ENCODE peak calls at places on chromosomes 7 and 10, in five cellular contexts. One of them, this sample, is unnamed.

GRCh38 chr10:119541459-119542356 is 811 bp downstream of the RGS10 start:
- DNase-seq in thoracic aorta: no peak
- DNase-seq in IMR-90: no peak
- DNase-seq in AG04450: no peak
- DNase-seq in GM23248: peak; percentile 72
- DNase-seq in this sample: no peak

GRCh38 chr7:2005746-2006145 is 227.0 kb downstream of the MAD1L1 start:
- DNase-seq in thoracic aorta: no peak
- DNase-seq in IMR-90: no peak
- DNase-seq in AG04450: no peak
- DNase-seq in GM23248: no peak
- DNase-seq in this sample: no peak

GRCh38 chr10:7475046-7475860 is 64.4 kb upstream of the SFMBT2 start:
- DNase-seq in thoracic aorta: no peak
- DNase-seq in IMR-90: no peak
- DNase-seq in AG04450: no peak
- DNase-seq in GM23248: no peak
- DNase-seq in this sample: no peak

GRCh38 chr10:75465110-75465509 is 33.7 kb downstream of the LRMDA start:
- DNase-seq in thoracic aorta: no peak
- DNase-seq in IMR-90: no peak
- DNase-seq in AG04450: no peak
- DNase-seq in GM23248: no peak
- DNase-seq in this sample: no peak

GRCh38 chr10:11434323-11434722 is 177.1 kb downstream of the USP6NL start:
- DNase-seq in thoracic aorta: no peak
- DNase-seq in IMR-90: no peak
- DNase-seq in AG04450: no peak
- DNase-seq in GM23248: no peak
- DNase-seq in this sample: no peak

GRCh38 chr7:127035203-127035849 is 217.4 kb downstream of the GRM8 start:
- DNase-seq in thoracic aorta: no peak
- DNase-seq in IMR-90: no peak
- DNase-seq in AG04450: no peak
- DNase-seq in GM23248: no peak
- DNase-seq in this sample: no peak

GRCh38 chr10:132465193-132465888 is 68.3 kb downstream of the PWWP2B start:
- DNase-seq in thoracic aorta: no peak
- DNase-seq in IMR-90: no peak
- DNase-seq in AG04450: no peak
- DNase-seq in GM23248: no peak
- DNase-seq in this sample: no peak

GRCh38 chr7:23544913-23545354 is 13.2 kb upstream of the TRA2A start:
- DNase-seq in thoracic aorta: no peak
- DNase-seq in IMR-90: peak; percentile 44
- DNase-seq in AG04450: no peak
- DNase-seq in GM23248: peak; percentile 43
- DNase-seq in this sample: peak; percentile 35

GRCh38 chr7:113812881-113813280 is 105.9 kb downstream of the PPP1R3A start:
- DNase-seq in thoracic aorta: no peak
- DNase-seq in IMR-90: peak; percentile 29
- DNase-seq in AG04450: no peak
- DNase-seq in GM23248: peak; percentile 3
- DNase-seq in this sample: no peak

GRCh38 chr10:87818505-87819273 is 663 bp upstream of the ATAD1 start:
- DNase-seq in thoracic aorta: no peak
- DNase-seq in IMR-90: peak; percentile 43
- DNase-seq in AG04450: no peak
- DNase-seq in GM23248: peak; percentile 63
- DNase-seq in this sample: peak; percentile 19

GRCh38 chr7:99244942-99245341 is 27.7 kb upstream of the MYH16 start:
- DNase-seq in thoracic aorta: no peak
- DNase-seq in IMR-90: peak; percentile 67
- DNase-seq in AG04450: no peak
- DNase-seq in GM23248: peak; percentile 83
- DNase-seq in this sample: peak; percentile 19

GRCh38 chr10:52312999-52313349 is 1.1 kb upstream of the DKK1 start:
- DNase-seq in thoracic aorta: no peak
- DNase-seq in IMR-90: peak; percentile 6
- DNase-seq in AG04450: no peak
- DNase-seq in GM23248: peak; percentile 24
- DNase-seq in this sample: no peak

GRCh38 chr10:87505366-87506113 is 847 bp downstream of the MINPP1 start:
- DNase-seq in thoracic aorta: no peak
- DNase-seq in IMR-90: peak; percentile 61
- DNase-seq in AG04450: no peak
- DNase-seq in GM23248: peak; percentile 87
- DNase-seq in this sample: peak; percentile 45

GRCh38 chr10:60645928-60646433 is 132.3 kb upstream of the CDK1 start:
- DNase-seq in thoracic aorta: no peak
- DNase-seq in IMR-90: no peak
- DNase-seq in AG04450: no peak
- DNase-seq in GM23248: no peak
- DNase-seq in this sample: no peak

GRCh38 chr10:29783211-29783947 is 148.6 kb upstream of the SVIL start:
- DNase-seq in thoracic aorta: no peak
- DNase-seq in IMR-90: peak; percentile 41
- DNase-seq in AG04450: no peak
- DNase-seq in GM23248: no peak
- DNase-seq in this sample: no peak

GRCh38 chr7:106773228-106773627 is 91.9 kb upstream of the PIK3CG start:
- DNase-seq in thoracic aorta: no peak
- DNase-seq in IMR-90: no peak
- DNase-seq in AG04450: no peak
- DNase-seq in GM23248: peak; percentile 16
- DNase-seq in this sample: no peak

DNA sequence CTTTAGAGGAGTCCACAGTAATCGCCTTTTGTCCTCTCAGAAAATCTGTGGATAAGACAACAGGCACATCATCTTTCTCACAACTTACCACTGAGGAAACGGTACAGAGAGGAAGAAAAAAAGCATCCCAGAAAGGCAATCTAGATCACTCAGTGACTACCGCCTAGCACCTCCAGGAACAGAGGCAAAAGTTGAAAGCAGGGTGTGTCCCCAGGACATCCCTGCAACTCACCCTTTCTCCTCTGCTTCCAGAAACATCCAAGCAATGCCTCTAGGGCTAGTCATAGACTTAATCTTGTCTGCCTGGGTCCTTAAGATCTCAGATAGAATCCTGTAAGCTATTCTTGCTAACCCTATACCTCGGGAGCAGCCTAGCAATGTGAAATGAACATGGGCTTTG is 18.8 kb upstream of the PDCD4 start:
- DNase-seq in thoracic aorta: no peak
- DNase-seq in IMR-90: no peak
- DNase-seq in AG04450: no peak
- DNase-seq in GM23248: peak; percentile 18
- DNase-seq in this sample: no peak
- H3K27ac ChIP-seq in thoracic aorta: no peak overlapping the region
- H3K27ac ChIP-seq in IMR-90: no peak overlapping the region
- H3K27ac ChIP-seq in AG04450: no peak overlapping the region
- H3K27ac ChIP-seq in GM23248: no peak overlapping the region
- H3K27ac ChIP-seq in this sample: no peak overlapping the region

DNA sequence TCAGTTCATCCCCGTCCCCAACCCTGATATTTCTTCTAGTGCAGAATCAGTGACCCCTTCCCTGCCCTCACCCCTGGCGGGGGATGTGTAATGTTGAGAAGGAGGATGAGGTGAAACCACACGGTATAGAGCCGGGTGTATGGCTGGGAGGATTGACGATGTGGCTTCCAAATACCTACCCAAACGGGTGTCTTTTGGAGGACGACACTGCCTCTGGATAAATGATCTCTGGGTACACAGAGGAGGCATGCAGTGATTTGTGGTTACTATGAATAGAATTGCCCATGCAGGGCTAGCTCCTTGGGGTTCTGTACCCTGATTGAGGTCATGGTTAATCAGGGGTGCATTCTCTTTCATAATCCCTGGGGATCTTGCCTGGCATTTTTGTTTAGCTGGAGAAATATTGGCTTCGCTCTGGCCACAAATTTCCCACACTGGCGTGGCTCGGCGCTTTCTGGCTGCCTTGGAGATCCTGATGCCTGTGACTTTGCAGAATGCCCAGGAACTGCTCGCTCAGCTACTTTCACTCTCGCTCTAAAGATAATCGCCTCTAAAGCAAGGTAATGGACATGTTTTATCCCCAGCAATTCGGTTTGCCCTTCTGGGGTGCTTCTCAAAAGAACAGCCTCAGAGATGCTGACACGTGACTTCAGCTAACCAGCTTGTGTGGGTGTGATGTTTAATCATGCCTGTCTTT is 89.3 kb downstream of the RBM20 start:
- DNase-seq in thoracic aorta: no peak
- DNase-seq in IMR-90: no peak
- DNase-seq in AG04450: no peak
- DNase-seq in GM23248: no peak
- DNase-seq in this sample: peak; percentile 72
- H3K4me3 ChIP-seq in thoracic aorta: peak overlapping the region; percentile 73
- H3K4me3 ChIP-seq in IMR-90: peak overlapping the region; percentile 43
- H3K4me3 ChIP-seq in AG04450: peak overlapping the region; percentile 23
- H3K4me3 ChIP-seq in GM23248: no peak overlapping the region
- H3K4me3 ChIP-seq in this sample: peak overlapping the region; percentile 30

GRCh38 chr7:36658603-36659516 is 65.4 kb downstream of the AOAH start:
- DNase-seq in thoracic aorta: no peak
- DNase-seq in IMR-90: peak; percentile 94
- DNase-seq in AG04450: peak; percentile 69
- DNase-seq in GM23248: peak; percentile 96
- DNase-seq in this sample: peak; percentile 90
- H3K27ac ChIP-seq in thoracic aorta: no peak overlapping the region
- H3K27ac ChIP-seq in IMR-90: peak overlapping the region; percentile 9
- H3K27ac ChIP-seq in AG04450: peak overlapping the region; percentile 93
- H3K27ac ChIP-seq in GM23248: peak overlapping the region; percentile 96
- H3K27ac ChIP-seq in this sample: peak overlapping the region; percentile 83

GRCh38 chr7:157012113-157012547 is 1.7 kb upstream of the MNX1 start:
- DNase-seq in thoracic aorta: no peak
- DNase-seq in IMR-90: no peak
- DNase-seq in AG04450: no peak
- DNase-seq in GM23248: no peak
- DNase-seq in this sample: no peak
- H3K4me3 ChIP-seq in thoracic aorta: no peak overlapping the region
- H3K4me3 ChIP-seq in IMR-90: no peak overlapping the region
- H3K4me3 ChIP-seq in AG04450: no peak overlapping the region
- H3K4me3 ChIP-seq in GM23248: no peak overlapping the region
- H3K4me3 ChIP-seq in this sample: no peak overlapping the region

DNA sequence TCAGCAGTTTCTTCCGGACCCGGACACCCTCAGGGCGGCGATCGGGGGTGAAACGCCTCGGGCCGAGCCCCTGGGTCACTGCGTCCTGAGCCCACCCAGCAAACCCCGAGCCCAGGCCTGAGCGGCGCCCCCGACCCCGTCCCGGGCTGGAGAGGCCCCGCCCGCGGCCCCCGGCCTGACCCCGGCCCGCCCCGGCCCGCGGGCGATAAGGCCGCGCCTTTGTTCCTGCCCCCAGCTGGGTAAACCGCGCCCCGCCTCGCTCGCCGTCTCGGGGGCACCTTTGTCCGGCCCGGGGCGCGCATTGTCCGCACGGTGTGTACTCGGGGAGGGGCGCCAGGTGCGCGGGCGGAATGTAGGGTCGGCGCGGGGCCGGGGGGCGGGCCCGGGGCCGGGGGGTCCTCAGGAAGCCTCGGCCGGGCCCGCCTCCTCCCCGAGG is 10.8 kb downstream of the MNX1 start:
- DNase-seq in thoracic aorta: no peak
- DNase-seq in IMR-90: no peak
- DNase-seq in AG04450: no peak
- DNase-seq in GM23248: no peak
- DNase-seq in this sample: no peak
- H3K27ac ChIP-seq in thoracic aorta: no peak overlapping the region
- H3K27ac ChIP-seq in IMR-90: no peak overlapping the region
- H3K27ac ChIP-seq in AG04450: no peak overlapping the region
- H3K27ac ChIP-seq in GM23248: no peak overlapping the region
- H3K27ac ChIP-seq in this sample: no peak overlapping the region

DNA sequence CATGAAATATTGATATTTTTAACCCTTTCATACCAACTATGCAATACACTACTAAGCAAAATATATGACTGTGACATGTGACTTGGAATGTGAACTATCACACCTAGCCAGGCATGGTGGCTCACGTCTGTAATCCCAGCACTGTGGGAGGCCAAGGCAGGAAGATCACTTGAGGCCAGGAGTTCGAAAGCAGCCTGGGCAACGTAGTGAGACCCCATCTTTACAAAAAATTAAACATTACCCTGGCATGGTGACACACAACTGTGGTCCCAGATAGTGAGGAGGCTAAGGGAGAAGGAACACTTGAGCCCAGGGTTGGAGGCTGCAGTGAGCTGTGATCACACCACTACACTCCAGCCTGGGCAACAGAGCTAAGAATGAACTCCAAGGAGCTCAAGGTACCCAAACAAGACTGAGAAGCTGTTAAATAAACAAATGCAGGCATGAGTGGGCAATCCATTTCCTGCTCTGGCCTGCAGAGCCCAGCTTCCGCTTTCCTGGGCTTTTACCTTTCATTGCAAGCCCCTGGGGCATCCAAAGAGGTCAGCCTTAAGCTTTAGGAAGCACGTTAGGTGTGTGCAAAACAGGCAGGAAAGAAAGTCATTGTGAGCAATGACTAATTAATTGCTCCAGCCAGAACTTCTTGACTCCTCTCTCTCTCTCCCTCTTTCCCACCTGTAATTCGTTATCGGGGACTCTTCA is 162.1 kb upstream of the FOXK1 start:
- DNase-seq in thoracic aorta: no peak
- DNase-seq in IMR-90: no peak
- DNase-seq in AG04450: no peak
- DNase-seq in GM23248: no peak
- DNase-seq in this sample: no peak
- H3K4me3 ChIP-seq in thoracic aorta: no peak overlapping the region
- H3K4me3 ChIP-seq in IMR-90: no peak overlapping the region
- H3K4me3 ChIP-seq in AG04450: no peak overlapping the region
- H3K4me3 ChIP-seq in GM23248: no peak overlapping the region
- H3K4me3 ChIP-seq in this sample: no peak overlapping the region

DNA sequence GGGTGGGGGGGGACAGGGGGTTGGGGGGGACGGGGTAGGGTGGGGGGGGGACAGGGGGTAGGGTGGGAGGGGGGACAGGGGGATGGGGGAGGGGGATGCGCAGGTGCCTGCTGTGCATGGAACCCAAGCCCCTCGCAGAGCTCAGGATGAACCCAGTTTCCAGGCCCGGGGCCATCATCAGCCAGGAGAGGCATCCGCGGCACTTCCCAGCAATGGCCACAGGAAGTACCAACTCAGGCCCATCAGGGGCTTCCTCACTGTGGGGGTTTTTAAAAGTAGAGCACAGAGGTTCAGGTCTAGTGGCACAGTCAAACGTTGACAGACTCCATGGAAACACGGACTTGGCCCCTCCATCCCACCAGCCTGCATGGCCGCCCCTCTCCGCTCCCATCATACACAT is 172.7 kb downstream of the DIP2C start:
- DNase-seq in thoracic aorta: no peak
- DNase-seq in IMR-90: no peak
- DNase-seq in AG04450: no peak
- DNase-seq in GM23248: peak; percentile 14
- DNase-seq in this sample: no peak
- H3K27ac ChIP-seq in thoracic aorta: no peak overlapping the region
- H3K27ac ChIP-seq in IMR-90: no peak overlapping the region
- H3K27ac ChIP-seq in AG04450: no peak overlapping the region
- H3K27ac ChIP-seq in GM23248: no peak overlapping the region
- H3K27ac ChIP-seq in this sample: no peak overlapping the region

This sample was measured in brain microvascular endothelial cell.